ENCODE peak calls at places on chromosomes 7 and 10, in five cellular contexts. S, N, Q, Y and J are unnamed samples.

GRCh38 chr10:102676916-102677315 is 32.6 kb downstream of the TRIM8 start:
- DNase-seq in S (no peak), Y (no peak), Q (no peak), N (no peak), J (no peak)

GRCh38 chr10:66321746-66322145 is 604.1 kb upstream of the LRRTM3 start:
- DNase-seq in Y (no peak), S (no peak), N (no peak), Q (no peak), J (no peak)

GRCh38 chr7:28958235-28958945 is at the start of gene TRIL:
- DNase-seq in S (no peak), N (peak), Q (no peak), Y (no peak), J (peak)

GRCh38 chr10:84552478-84552877 is 224.1 kb downstream of the CCSER2 start:
- DNase-seq in Q (no peak), S (no peak), Y (no peak), N (no peak), J (no peak)

GRCh38 chr7:93043393-93043985 is 74.3 kb downstream of the SAMD9 start:
- DNase-seq in Y (no peak), N (peak), S (peak), Q (no peak), J (peak)

GRCh38 chr7:16926861-16927260 is 45.1 kb upstream of the AGR3 start:
- DNase-seq in S (no peak), Y (no peak), N (no peak), Q (no peak), J (no peak)

GRCh38 chr10:50397312-50398140 is 146.2 kb upstream of the ASAH2 start:
- DNase-seq in Y (no peak), Q (no peak), S (no peak), N (no peak), J (no peak)

GRCh38 chr7:37920619-37921339 is at the start of gene EPDR1:
- DNase-seq in N (no peak), Q (no peak), S (no peak), Y (no peak), J (no peak)

GRCh38 chr10:8054498-8055407 is at the start of gene GATA3:
- DNase-seq in Y (peak), S (no peak), N (no peak), Q (peak), J (no peak)

GRCh38 chr10:23199768-23200511 is 7.8 kb downstream of the PTF1A start:
- DNase-seq in Y (no peak), Q (no peak), N (no peak), S (no peak), J (no peak)

GRCh38 chr7:134752006-134752760 is 27.3 kb upstream of the CALD1 start:
- DNase-seq in S (peak), Q (no peak), N (peak), Y (no peak), J (no peak)

GRCh38 chr10:82814635-82815034 is 939.6 kb downstream of the NRG3 start:
- DNase-seq in Y (no peak), S (peak), N (no peak), Q (no peak), J (no peak)

GRCh38 chr10:76126607-76127190 is 695.3 kb downstream of the LRMDA start:
- DNase-seq in N (no peak), S (peak), Y (no peak), Q (no peak), J (peak)

GRCh38 chr10:119834188-119834587 is 38.5 kb downstream of the MCMBP start:
- DNase-seq in Q (no peak), Y (no peak), N (no peak), S (no peak), J (no peak)

GRCh38 chr7:129108583-129108982 is 35.9 kb upstream of the TSPAN33 start:
- DNase-seq in N (no peak), S (no peak), Q (no peak), Y (no peak), J (no peak)

GRCh38 chr7:5357951-5358350 is 65.7 kb downstream of the TNRC18 start:
- DNase-seq in Q (no peak), S (no peak), N (no peak), Y (no peak), J (no peak)

GRCh38 chr7:101357433-101357832 is 5.2 kb upstream of the COL26A1 start:
- DNase-seq in Q (no peak), S (no peak), Y (no peak), N (no peak), J (no peak)

GRCh38 chr7:964401-965231 is 10.1 kb upstream of the ADAP1 start:
- DNase-seq in Q (no peak), Y (no peak), N (no peak), S (peak), J (peak)

GRCh38 chr7:44713680-44714335 is 34.8 kb upstream of the ZMIZ2 start:
- DNase-seq in Q (no peak), Y (no peak), S (no peak), N (no peak), J (no peak)

GRCh38 chr7:94922457-94922856 is 15.1 kb downstream of the PPP1R9A start:
- DNase-seq in Q (no peak), S (no peak), Y (no peak), N (no peak), J (no peak)

GRCh38 chr7:141218941-141219340 is 145.1 kb downstream of the TMEM178B start:
- DNase-seq in S (no peak), Y (no peak), Q (no peak), N (no peak), J (no peak)

GRCh38 chr10:112471878-112472487 is 25.0 kb downstream of the VTI1A start:
- DNase-seq in S (peak), N (no peak), Q (peak), Y (no peak), J (peak)

GRCh38 chr7:74199551-74200355 is 10.1 kb upstream of the LAT2 start:
- DNase-seq in N (no peak), Y (no peak), Q (no peak), S (no peak), J (no peak)

GRCh38 chr7:83457022-83457892 is 191.7 kb downstream of the SEMA3E start:
- DNase-seq in N (no peak), S (no peak), Y (no peak), Q (no peak), J (no peak)

GRCh38 chr7:18590744-18591340 is 95.3 kb downstream of the HDAC9 start:
- DNase-seq in Q (no peak), N (peak), S (peak), Y (no peak), J (peak)